ENCODE peak calls at places on chromosomes 4 and X, in four cellular contexts. N is H1, C is GM12878, M is K562. Z is an unnamed sample.

GRCh38 chr4:88441696-88442095 is 15.2 kb upstream of the HERC5 start:
- DNase-seq in N (no peak), M (no peak), C (no peak), Z (no peak)

GRCh38 chr4:23922535-23923115 is 32.8 kb upstream of the PPARGC1A start:
- DNase-seq in C (no peak), M (no peak), N (no peak), Z (no peak)

GRCh38 chr4:113153529-113154101 is 104.2 kb downstream of the ANK2 start:
- DNase-seq in N (no peak), M (no peak), C (no peak), Z (no peak)

GRCh38 chr4:53574528-53574927 is 16.8 kb downstream of the LNX1 start:
- DNase-seq in N (no peak), M (no peak), C (no peak), Z (no peak)

GRCh38 chr4:108359936-108360681 is 191.4 kb upstream of the LEF1 start:
- DNase-seq in N (no peak), M (peak), C (no peak), Z (no peak)

GRCh38 chr4:115234405-115235093 is 121.1 kb upstream of the NDST4 start:
- DNase-seq in N (no peak), C (peak), M (no peak), Z (peak)

GRCh38 chr4:102694791-102695190 is 66.0 kb downstream of the MANBA start:
- DNase-seq in C (no peak), N (no peak), M (no peak), Z (no peak)

GRCh38 chrX:40383360-40383759 is 197.4 kb upstream of the ATP6AP2 start:
- DNase-seq in C (no peak), N (no peak), M (no peak), Z (no peak)

GRCh38 chrX:153794897-153795816 is 689 bp downstream of the SSR4 start:
- DNase-seq in N (no peak), M (peak), C (no peak), Z (no peak)

GRCh38 chr4:152531479-152531878 is 4.4 kb downstream of the FBXW7 start:
- DNase-seq in N (no peak), C (no peak), M (no peak), Z (no peak)

GRCh38 chr4:156749791-156750403 is 221.7 kb downstream of the PDGFC start:
- DNase-seq in C (no peak), N (no peak), M (no peak), Z (no peak)

GRCh38 chr4:15003891-15004700 is 1.8 kb downstream of the CPEB2 start:
- DNase-seq in N (no peak), C (no peak), M (peak), Z (peak)

GRCh38 chr4:38162240-38162784 is 202.1 kb downstream of the PTTG2 start:
- DNase-seq in M (no peak), N (no peak), C (no peak), Z (peak)

GRCh38 chr4:60934896-60935295 is 265.2 kb upstream of the ADGRL3 start:
- DNase-seq in C (no peak), M (no peak), N (no peak), Z (no peak)

GRCh38 chr4:2934813-2935761 is 28.1 kb downstream of the NOP14 start:
- DNase-seq in C (peak), M (no peak), N (peak), Z (peak)

GRCh38 chr4:132065940-132066495 is 1083.1 kb upstream of the PCDH10 start:
- DNase-seq in C (no peak), N (no peak), M (no peak), Z (no peak)

GRCh38 chr4:158847535-158847934 is 78.7 kb downstream of the FNIP2 start:
- DNase-seq in N (no peak), C (no peak), M (no peak), Z (no peak)

GRCh38 chrX:44675364-44676024 is 132.8 kb upstream of the FUNDC1 start:
- DNase-seq in M (peak), N (no peak), C (no peak), Z (peak)

GRCh38 chr4:125243835-125244397 is 70.8 kb upstream of the FAT4 start:
- DNase-seq in C (no peak), N (no peak), M (no peak), Z (no peak)

GRCh38 chr4:43242611-43243010 is 350.1 kb downstream of the GRXCR1 start:
- DNase-seq in N (no peak), M (no peak), C (no peak), Z (no peak)

GRCh38 chr4:54971474-54971950 is 153.9 kb downstream of the KDR start:
- DNase-seq in C (no peak), M (peak), N (no peak), Z (peak)

GRCh38 chrX:119459181-119459580 is 9.1 kb upstream of the SLC25A5 start:
- DNase-seq in C (no peak), N (no peak), M (no peak), Z (no peak)

GRCh38 chr4:14254252-14254651 is 626.7 kb upstream of the BOD1L1 start:
- DNase-seq in M (peak), C (no peak), N (no peak), Z (peak)

GRCh38 chr4:107857741-107858140 is 33.0 kb downstream of the SGMS2 start:
- DNase-seq in N (no peak), C (no peak), M (no peak), Z (no peak)

GRCh38 chr4:26073886-26074560 is 160.0 kb downstream of the SMIM20 start:
- DNase-seq in M (no peak), C (no peak), N (no peak), Z (no peak)

GRCh38 chr4:2042207-2042946 is 16.8 kb upstream of the NAT8L start:
- DNase-seq in C (no peak), M (peak), N (no peak), Z (peak)

GRCh38 chr4:81032805-81033684 is 2.5 kb downstream of the BMP3 start:
- DNase-seq in C (no peak), N (no peak), M (no peak), Z (no peak)

GRCh38 chr4:56656346-56656643 is 24.8 kb downstream of the HOPX start:
- DNase-seq in C (no peak), M (no peak), N (no peak), Z (peak)

GRCh38 chr4:121711263-121712000 is 14.7 kb upstream of the ANXA5 start:
- DNase-seq in N (peak), M (peak), C (no peak), Z (peak)

GRCh38 chr4:24514808-24515207 is 69.5 kb downstream of the DHX15 start:
- DNase-seq in C (no peak), M (peak), N (no peak), Z (peak)

GRCh38 chr4:143341186-143341755 is 4.6 kb downstream of the GAB1 start:
- DNase-seq in C (no peak), M (no peak), N (no peak), Z (no peak)

GRCh38 chr4:177579649-177580048 is 137.4 kb upstream of the AGA start:
- DNase-seq in C (no peak), N (no peak), M (no peak), Z (no peak)

GRCh38 chrX:154043003-154043402 is 23.3 kb upstream of the IRAK1 start:
- DNase-seq in N (no peak), M (no peak), C (no peak), Z (no peak)

GRCh38 chrX:80984118-80984517 is 174.4 kb upstream of the BRWD3 start:
- DNase-seq in M (no peak), N (no peak), C (no peak), Z (no peak)

DNA sequence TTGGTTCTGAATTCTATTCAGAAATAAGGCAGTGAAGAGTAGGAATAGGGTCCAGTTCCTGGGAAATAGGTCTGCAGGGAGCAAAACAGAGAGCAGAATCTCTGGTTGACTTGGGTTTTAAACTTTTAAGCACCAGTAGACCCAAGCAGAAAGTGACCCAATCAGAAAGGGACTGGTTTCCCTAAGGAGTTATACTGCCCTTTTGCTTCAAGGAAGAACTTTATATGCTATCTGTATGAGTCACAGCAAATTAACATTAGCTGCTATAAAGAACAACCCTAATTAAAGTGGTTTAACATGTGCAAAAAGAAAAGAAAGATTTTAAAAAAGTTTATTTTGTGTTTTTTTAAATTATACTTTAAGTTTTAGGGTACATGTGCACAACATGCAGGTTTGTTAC is 263.6 kb upstream of the EMCN start:
- DNase-seq in N (no peak), C (no peak), M (no peak), Z (no peak)
- TF ChIP-seq NRF1 in N (no peak), C (no peak), M (no peak), Z (no peak)

DNA sequence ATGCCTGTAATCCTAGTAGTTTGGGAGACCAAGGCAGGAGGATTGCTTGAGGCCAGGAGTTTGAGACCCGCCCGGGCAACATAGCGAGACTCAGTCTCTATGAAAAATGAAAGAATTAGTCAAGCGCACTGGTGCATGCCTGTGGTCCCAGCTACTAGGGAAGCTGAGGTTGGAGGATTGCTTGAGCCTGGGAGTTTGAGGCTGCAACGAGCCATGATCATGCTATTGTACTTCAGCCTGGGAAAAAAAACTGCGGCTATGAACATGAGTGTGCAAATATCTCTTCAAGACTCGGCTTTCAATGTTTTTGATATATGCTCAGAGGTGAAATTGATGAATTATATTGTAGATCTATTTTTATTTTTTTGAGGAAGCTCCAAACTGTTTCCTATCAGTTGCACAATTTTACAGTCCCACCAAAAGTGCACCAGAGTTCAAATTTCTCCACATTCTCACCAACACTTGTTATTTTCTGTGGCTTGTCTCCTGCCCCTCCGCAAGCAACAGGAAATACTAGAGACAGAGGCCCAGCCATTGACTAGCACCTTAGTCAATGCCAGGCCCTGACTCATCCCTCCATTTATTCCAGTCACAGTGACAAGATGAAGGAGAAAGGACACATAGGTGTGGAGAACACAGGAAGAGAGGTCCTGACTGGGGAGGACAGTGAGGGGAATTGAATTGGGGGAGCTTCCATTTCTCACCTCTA is 33.1 kb upstream of the ZNF41 start:
- DNase-seq in C (no peak), M (no peak), N (no peak), Z (no peak)
- TF ChIP-seq SIN3A in C (no peak), M (no peak), N (no peak), Z (no peak)

GRCh38 chr4:7381890-7382633 is 52.7 kb downstream of the PSAPL1 start:
- DNase-seq in M (no peak), N (no peak), C (no peak), Z (peak)

GRCh38 chr4:7384003-7384928 is 50.5 kb downstream of the PSAPL1 start:
- DNase-seq in N (no peak), M (no peak), C (no peak), Z (peak)

GRCh38 chr4:7383251-7383650 is 51.5 kb downstream of the PSAPL1 start:
- DNase-seq in N (no peak), C (no peak), M (no peak), Z (peak)

GRCh38 chr4:7381221-7381889 is 53.4 kb downstream of the PSAPL1 start:
- DNase-seq in C (no peak), N (no peak), M (no peak), Z (no peak)

DNA sequence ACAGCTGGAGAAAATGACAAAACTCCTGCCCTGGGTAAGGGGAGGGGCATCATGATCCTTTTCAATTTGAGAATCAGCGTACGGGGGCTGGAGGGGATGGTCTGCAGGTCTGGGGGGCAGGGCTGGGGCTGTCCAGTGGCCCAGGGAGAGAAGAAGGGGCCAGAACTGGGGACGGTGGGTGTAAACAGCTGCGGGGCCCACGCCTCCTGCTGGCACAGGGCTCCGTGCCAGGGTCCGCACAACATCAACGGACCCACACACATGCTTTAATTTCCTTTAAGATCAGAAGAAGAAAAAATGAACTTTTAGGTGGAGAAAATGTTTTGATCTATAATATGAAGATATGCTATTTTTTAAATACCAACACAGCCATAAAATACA is 52.1 kb downstream of the PSAPL1 start:
- DNase-seq in N (no peak), M (no peak), C (no peak), Z (peak)
- TF ChIP-seq YY1 in N (no peak), M (no peak), C (no peak), Z (no peak)

GRCh38 chrX:17697191-17697590 is 40.1 kb upstream of the SCML1 start:
- DNase-seq in C (no peak), N (no peak), M (no peak), Z (no peak)
- TF ChIP-seq NRF1 in C (no peak), N (no peak), M (no peak), Z (no peak)

GRCh38 chrX:107741318-107741813 is 34.2 kb downstream of the TSC22D3 start:
- DNase-seq in C (no peak), N (no peak), M (no peak), Z (no peak)
- TF ChIP-seq SIN3A in C (no peak), N (no peak), M (no peak), Z (no peak)

DNA sequence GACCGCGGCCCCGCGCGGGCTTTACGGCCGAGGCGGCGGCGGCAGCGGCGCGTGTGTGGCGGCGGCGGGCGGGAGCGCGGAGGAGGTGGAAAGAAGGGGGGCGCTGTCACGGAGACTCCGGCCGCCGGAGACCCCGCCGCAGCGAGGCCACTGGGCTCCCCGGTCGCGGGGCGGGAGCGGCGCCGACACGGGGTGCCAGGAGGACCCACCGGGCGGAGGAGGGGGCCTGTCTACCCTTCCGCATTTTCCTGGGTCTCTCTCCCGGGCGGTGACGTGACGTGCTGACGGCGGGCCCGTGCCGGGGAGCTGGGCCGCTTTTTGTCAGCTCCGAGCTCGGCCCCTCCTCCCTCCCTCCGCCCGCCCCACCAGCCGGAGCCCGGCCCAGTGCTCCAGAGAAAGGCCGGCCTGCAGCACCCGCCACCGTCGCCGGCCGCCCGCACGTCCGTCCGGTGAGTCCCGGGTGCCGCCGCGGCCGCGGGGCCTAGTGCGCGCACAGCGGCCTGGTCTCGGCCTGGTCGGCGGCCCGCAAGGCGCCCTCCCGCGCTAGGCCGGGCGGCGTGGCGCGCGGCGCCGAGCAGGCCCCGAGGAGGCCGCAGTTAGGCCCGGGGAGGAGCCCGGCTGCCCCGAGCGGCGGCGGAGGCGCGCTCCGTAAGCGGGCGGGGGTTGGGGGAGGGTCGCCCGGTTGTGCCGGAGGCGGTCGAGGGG is at the start of gene ZFX:
- DNase-seq in C (no peak), N (no peak), M (peak), Z (peak)
- TF ChIP-seq YY1 in C (no peak), N (no peak), M (no peak), Z (no peak)

DNA sequence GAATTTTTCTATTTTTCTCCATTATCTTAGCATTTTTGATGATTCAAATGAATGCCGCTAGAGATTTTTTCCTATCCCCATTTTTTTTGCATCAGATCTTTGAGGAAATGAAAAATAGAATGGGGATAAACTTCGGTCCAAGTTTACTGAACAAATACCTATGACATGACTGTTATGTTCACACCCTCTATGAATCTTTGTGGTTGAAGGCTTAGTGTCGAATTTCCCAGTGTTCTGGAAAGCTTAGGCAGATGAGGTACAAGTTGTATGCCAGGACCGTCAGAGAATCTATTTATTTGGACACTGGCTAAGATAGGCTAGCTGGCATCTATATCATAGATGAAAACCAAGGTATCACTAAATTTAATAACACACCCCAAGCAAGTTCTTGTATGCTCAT is 123.4 kb downstream of the SPCS3 start:
- DNase-seq in N (no peak), C (no peak), M (no peak), Z (no peak)
- TF ChIP-seq NRF1 in N (no peak), C (no peak), M (no peak), Z (no peak)

DNA sequence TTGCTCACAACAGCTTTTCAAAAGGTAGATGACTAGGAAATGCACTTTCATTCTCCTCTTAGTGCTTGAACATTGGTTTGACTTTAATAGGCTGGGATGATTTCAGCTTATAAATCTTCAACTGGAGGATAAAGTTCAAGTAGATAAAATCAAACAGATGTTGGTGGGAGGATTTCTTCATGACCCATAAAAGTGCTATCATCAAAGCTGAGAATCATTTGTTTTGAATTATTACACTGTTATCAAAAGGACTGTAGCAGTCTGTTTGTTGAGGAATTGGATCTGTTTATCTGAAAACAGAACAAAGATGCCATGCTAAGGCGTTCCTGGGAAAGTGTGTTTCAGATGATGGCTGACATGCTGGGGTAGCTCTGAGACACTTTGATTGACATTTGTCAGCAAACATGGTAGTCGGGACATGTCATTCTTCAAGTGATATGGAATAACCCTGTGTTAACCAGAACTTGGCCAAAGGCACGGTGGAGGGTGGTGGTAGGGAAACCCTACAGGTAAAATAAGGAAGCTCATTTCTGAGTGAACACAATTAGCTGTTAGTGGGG is 304.0 kb upstream of the PITX2 start:
- DNase-seq in M (no peak), C (no peak), N (no peak), Z (no peak)
- TF ChIP-seq SIN3A in M (no peak), C (no peak), N (no peak), Z (no peak)

DNA sequence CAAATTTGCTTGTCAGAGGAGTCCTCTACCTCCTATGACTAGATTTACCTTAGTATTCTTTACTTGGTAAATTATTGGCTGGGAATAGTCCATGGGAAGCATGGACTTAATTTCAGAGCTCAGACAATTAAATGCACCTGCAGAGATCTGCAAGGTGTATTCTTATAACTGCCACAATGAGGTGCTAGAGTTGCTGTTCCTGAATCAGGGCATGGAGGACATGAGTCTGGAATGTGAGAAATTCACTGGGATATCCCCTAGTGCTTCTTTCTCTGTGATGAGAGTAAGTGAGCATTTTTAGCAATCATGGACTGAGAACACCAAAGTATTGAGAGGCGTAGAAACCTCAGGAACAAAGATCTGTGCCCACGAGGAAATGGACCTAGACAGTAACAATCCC is 32.9 kb upstream of the GRID2 start:
- DNase-seq in M (no peak), C (no peak), N (no peak), Z (peak)
- TF ChIP-seq YY1 in M (no peak), C (no peak), N (no peak), Z (no peak)

Z was measured in SK-N-SH.